ENCODE peak calls at places on chromosomes 5 and 9, in six cellular contexts. N, K, E, U, F and T are unnamed samples. For H3K9me3 and H3K4me1, the result is how much of the 10 kb centered on the place peaks cover.

GRCh38 chr9:13013976-13014375 is 239.2 kb downstream of the LURAP1L start:
- DNase-seq in N (no peak), K (no peak), E (no peak), U (no peak), F (no peak), T (no peak)

GRCh38 chr9:37444890-37445289 is 20.4 kb downstream of the ZBTB5 start:
- DNase-seq in N (no peak), K (no peak), E (no peak), U (no peak), F (no peak), T (no peak)

GRCh38 chr5:133713209-133713608 is 100.9 kb upstream of the FSTL4 start:
- DNase-seq in N (no peak), K (no peak), E (no peak), U (no peak), F (no peak), T (no peak)

GRCh38 chr9:32345243-32345642 is 39.2 kb upstream of the ACO1 start:
- DNase-seq in N (no peak), K (no peak), E (no peak), U (no peak), F (no peak), T (no peak)

GRCh38 chr5:93340881-93341280 is 240.1 kb downstream of the NR2F1-AS1 start:
- DNase-seq in N (no peak), K (no peak), E (no peak), U (no peak), F (no peak), T (no peak)

GRCh38 chr5:169450464-169450863 is 133.1 kb upstream of the SPDL1 start:
- DNase-seq in N (no peak), K (no peak), E (no peak), U (no peak), F (no peak), T (no peak)

GRCh38 chr9:126864771-126865170 is 4.3 kb downstream of the ZBTB34 start:
- DNase-seq in N (no peak), K (no peak), E (no peak), U (no peak), F (no peak), T (no peak)

GRCh38 chr5:110377411-110378392 is 348.8 kb downstream of the TMEM232 start:
- DNase-seq in N (no peak), K (no peak), E (no peak), U (no peak), F (no peak), T (no peak)

GRCh38 chr5:88674262-88675158 is 208.5 kb downstream of the MEF2C start:
- DNase-seq in N (no peak), K (peak), E (no peak), U (peak), F (no peak), T (no peak)

GRCh38 chr9:108271646-108272349 is 584.0 kb downstream of the ACTL7B start:
- DNase-seq in N (no peak), K (no peak), E (no peak), U (no peak), F (no peak), T (peak)

GRCh38 chr5:140791111-140791510 is 3.5 kb upstream of the PCDHA2 start:
- DNase-seq in N (no peak), K (no peak), E (no peak), U (no peak), F (no peak), T (no peak)

GRCh38 chr5:68260455-68260854 is 44.9 kb downstream of the PIK3R1 start:
- DNase-seq in N (no peak), K (no peak), E (no peak), U (no peak), F (no peak), T (no peak)

GRCh38 chr5:123937230-123937629 is 425.3 kb downstream of the CSNK1G3 start:
- DNase-seq in N (no peak), K (peak), E (no peak), U (no peak), F (no peak), T (peak)

GRCh38 chr9:117405950-117406705 is 8.7 kb downstream of the ASTN2 start:
- DNase-seq in N (no peak), K (no peak), E (no peak), U (no peak), F (no peak), T (no peak)

GRCh38 chr9:38311382-38312270 is 80.9 kb upstream of the ALDH1B1 start:
- DNase-seq in N (no peak), K (peak), E (no peak), U (no peak), F (no peak), T (no peak)

GRCh38 chr5:141349917-141350619 is at the start of gene PCDHGB1:
- DNase-seq in N (no peak), K (peak), E (no peak), U (no peak), F (no peak), T (peak)

GRCh38 chr5:42555010-42555409 is 131.8 kb downstream of the GHR start:
- DNase-seq in N (no peak), K (no peak), E (no peak), U (no peak), F (no peak), T (no peak)

GRCh38 chr9:4959028-4959427 is 26.0 kb upstream of the JAK2 start:
- DNase-seq in N (no peak), K (no peak), E (no peak), U (no peak), F (no peak), T (no peak)

GRCh38 chr5:109246841-109247592 is 162.8 kb downstream of the PJA2 start:
- DNase-seq in N (no peak), K (no peak), E (no peak), U (no peak), F (no peak), T (no peak)

GRCh38 chr9:109098221-109098959 is 21.4 kb downstream of the TMEM245 start:
- DNase-seq in N (no peak), K (no peak), E (no peak), U (no peak), F (no peak), T (peak)

GRCh38 chr9:95508242-95508967 is 8.4 kb downstream of the PTCH1 start:
- DNase-seq in N (no peak), K (peak), E (no peak), U (no peak), F (no peak), T (no peak)

GRCh38 chr9:72576087-72576486 is 54.7 kb downstream of the TMC1 start:
- DNase-seq in N (no peak), K (no peak), E (no peak), U (no peak), F (no peak), T (no peak)

GRCh38 chr5:172798422-172799215 is 27.6 kb upstream of the DUSP1 start:
- DNase-seq in N (no peak), K (no peak), E (peak), U (no peak), F (no peak), T (no peak)

GRCh38 chr9:109286571-109286977 is 34.3 kb downstream of the EPB41L4B start:
- DNase-seq in N (no peak), K (no peak), E (no peak), U (no peak), F (no peak), T (no peak)

GRCh38 chr5:157651623-157652376 is 438 bp downstream of the SOX30 start:
- DNase-seq in N (peak), K (peak), E (no peak), U (peak), F (peak), T (no peak)

GRCh38 chr9:85731128-85731630 is 10.6 kb downstream of the AGTPBP1 start:
- DNase-seq in N (no peak), K (no peak), E (no peak), U (no peak), F (no peak), T (no peak)

GRCh38 chr5:91283899-91284298 is 99.2 kb downstream of the ARRDC3 start:
- DNase-seq in N (no peak), K (no peak), E (peak), U (no peak), F (no peak), T (no peak)

DNA sequence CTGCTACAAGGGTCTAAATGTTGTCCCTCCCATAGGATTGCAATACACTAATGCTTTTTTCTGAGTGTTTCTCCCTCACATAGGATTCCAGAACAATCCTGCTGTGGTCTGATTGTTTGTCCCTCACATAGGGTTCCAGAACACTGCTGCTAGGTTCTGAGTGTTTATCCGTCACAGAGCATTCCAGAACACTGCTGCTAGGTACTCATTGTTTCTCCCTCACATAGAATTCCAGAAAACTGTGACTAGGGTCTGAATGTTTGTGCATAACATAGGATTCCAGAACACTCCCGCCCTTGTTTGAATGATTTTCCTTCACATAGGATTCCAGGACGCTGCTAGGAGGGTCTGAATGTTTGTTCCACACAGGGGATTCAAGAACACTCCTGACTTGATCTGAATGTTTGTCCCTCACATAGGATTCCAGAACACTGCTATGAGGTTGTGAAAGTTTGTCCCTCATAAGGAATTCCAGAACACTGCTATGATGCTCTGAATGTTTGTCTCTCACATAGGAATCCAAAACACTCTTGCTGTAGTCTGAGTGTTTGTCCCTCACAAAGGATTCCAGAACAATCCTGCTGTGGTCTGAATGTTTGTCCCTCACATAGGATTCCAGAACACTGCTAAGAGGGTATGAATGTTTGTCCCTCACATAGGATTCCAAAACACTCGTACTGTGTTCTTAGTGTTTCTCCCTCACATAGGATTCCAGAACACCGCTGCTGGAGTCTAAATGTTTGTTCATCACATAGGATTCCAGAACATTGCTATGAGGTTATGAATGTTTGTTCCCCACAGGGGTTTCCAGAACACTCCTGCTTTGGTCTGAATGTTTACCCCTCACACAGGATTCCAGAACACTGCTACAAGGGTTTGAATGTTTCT is 213.5 kb downstream of the FOXD4L6 start:
- DNase-seq in N (no peak), K (no peak), E (no peak), U (no peak), F (no peak), T (no peak)
- H3K9me3 ChIP-seq in N (half or more), K (under half), E (half or more), U (under half), F (under half), T (under half)

GRCh38 chr5:59142138-59142537 is 559.3 kb downstream of the RAB3C start:
- DNase-seq in N (no peak), K (no peak), E (no peak), U (no peak), F (no peak), T (no peak)
- H3K4me1 ChIP-seq in N (under half), K (under half), E (under half), U (under half), F (under half), T (under half)

DNA sequence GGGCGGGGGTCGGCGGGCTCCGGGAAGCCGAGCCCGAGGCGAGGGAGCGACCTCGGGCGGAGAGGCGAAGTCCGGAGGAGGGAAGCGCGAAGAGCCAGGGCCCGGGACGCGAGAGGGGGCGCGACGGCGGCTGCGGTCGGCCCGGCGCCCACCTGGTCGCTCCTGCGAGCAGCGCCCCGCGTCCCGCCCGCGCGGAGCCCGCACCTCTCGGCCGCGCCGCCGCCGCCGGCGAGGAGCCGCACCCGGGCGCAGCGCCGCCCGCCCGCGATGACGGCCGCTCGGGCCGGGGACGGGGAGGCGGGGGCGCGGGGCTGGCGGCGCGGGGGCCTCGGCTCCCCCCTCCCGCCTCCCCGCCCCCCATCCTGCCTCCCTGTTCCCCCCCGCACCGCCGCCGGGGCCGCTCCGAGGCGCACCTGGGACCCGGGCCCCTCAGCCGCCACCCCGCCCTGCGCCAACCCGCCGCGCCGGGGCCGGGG is 2.6 kb downstream of the NR5A1 start:
- DNase-seq in N (peak), K (no peak), E (no peak), U (no peak), F (no peak), T (no peak)
- H3K4me3 ChIP-seq in N (peak), K (peak), E (no peak), U (peak), F (no peak), T (peak)

GRCh38 chr5:150901446-150901845 is 3.3 kb downstream of the ZNF300 start:
- DNase-seq in N (no peak), K (no peak), E (no peak), U (no peak), F (no peak), T (no peak)

GRCh38 chr5:150895431-150896428 is 9.1 kb downstream of the ZNF300 start:
- DNase-seq in N (no peak), K (no peak), E (no peak), U (no peak), F (no peak), T (no peak)
- H3K9me3 ChIP-seq in N (half or more), K (under half), E (half or more), U (under half), F (half or more), T (under half)

DNA sequence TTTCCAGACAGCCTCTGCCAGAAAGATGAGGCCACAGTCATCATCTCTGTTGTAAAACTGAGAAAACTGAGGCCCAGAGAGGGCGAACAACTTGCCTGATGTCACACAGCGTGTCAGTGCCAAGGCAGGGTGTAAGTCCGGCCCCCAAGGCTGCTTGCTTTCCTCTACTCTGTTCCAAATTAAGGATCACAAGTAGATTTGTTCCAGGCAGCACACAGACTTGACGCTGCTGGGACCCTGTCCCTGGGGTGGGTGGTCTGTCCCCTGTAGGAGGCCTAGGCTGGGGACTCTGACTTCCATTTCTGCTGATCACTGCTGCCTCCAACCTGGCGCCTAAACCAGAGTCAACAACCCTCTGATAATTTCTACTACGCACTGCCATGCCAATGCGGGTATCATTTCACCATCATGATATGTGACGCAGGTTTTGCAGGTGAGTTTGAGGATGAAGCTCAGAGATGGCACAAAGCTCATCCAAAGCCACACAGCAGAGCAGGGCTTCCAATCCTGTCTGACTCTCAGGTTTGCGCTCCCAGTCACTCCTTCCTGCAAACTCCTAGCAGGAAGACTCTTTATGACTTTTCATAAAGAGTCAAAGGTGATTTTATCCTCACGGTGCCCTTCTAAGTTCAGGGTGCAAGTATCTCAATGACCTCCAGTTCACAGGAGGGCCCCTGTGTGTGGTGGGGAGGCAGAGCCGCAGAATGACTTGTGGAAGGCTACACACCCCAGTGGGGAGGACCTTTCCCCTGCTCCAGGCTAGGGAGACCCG is 13.6 kb upstream of the RALGDS start:
- DNase-seq in N (no peak), K (no peak), E (no peak), U (peak), F (no peak), T (no peak)
- H3K4me1 ChIP-seq in N (half or more), K (under half), E (half or more), U (half or more), F (half or more), T (under half)

DNA sequence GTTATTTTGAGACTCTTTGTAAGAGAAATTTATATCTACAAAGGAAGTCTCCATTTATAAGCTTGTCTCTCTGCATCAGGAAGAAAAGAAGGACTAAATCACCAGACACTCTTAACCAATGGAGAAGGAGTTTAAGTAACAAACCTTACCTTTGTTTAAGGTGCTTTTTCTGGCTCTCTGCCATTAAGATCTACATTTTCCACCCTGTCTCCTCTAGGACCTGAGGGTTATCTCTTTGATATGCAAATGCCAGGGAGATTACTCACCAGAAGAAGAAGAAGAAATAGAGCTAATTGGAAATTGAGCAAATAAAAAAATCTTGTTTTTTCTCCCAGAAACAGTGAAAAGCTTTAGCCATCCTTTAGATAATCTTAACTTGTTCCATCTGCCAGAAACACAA is 60.9 kb downstream of the CDKN2A start:
- DNase-seq in N (no peak), K (no peak), E (no peak), U (no peak), F (no peak), T (peak)
- H3K4me3 ChIP-seq in N (no peak), K (no peak), E (no peak), U (no peak), F (no peak), T (no peak)

DNA sequence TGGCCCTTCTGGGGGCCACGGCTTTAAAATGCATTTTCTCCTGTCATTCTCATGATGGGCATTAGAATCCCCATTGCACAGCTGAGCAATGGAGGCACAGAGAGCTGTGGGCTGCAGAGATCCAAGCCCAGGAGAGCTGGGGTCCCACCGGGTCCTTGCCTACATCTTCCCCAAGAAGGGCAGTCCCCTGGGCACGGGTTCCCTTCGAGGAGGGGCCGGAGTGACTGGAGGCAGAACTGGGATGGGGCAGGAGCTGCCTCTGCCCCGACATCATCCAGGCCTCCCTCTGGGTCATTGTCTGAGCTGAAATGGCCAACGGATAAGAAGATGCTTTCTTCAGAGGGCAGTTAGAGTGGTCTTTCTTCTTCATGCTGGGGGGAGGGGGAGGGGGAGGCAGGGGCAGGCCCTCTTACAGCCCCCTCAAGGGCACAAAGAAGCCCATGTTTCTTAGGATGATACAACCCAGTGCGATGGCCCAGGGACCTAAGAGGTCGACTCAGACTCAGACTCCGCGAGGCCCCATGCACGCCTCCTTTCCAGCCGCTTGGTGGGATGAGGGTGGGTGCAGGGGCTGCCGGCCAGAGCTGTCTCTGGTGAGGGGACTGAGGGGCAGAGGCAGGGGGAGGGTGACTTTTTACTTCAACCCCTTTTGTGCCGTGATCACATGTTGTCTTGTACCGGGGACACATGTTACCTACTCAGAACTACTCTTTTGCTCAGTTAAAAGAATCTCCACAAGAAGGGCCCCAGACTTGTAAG is 112.4 kb upstream of the IRX2 start:
- DNase-seq in N (no peak), K (no peak), E (no peak), U (no peak), F (no peak), T (no peak)
- H3K9me3 ChIP-seq in N (under half), K (under half), E (under half), U (under half), F (under half), T (under half)

GRCh38 chr9:112789493-112789892 is 38.9 kb downstream of the SNX30 start:
- DNase-seq in N (no peak), K (no peak), E (no peak), U (no peak), F (no peak), T (no peak)

GRCh38 chr9:112793213-112793810 is 42.8 kb downstream of the SNX30 start:
- DNase-seq in N (peak), K (peak), E (peak), U (peak), F (peak), T (peak)

GRCh38 chr9:112795946-112796345 is 45.4 kb downstream of the SNX30 start:
- DNase-seq in N (no peak), K (no peak), E (no peak), U (no peak), F (no peak), T (no peak)

GRCh38 chr9:112790231-112790774 is 39.7 kb downstream of the SNX30 start:
- DNase-seq in N (no peak), K (no peak), E (no peak), U (no peak), F (no peak), T (no peak)

DNA sequence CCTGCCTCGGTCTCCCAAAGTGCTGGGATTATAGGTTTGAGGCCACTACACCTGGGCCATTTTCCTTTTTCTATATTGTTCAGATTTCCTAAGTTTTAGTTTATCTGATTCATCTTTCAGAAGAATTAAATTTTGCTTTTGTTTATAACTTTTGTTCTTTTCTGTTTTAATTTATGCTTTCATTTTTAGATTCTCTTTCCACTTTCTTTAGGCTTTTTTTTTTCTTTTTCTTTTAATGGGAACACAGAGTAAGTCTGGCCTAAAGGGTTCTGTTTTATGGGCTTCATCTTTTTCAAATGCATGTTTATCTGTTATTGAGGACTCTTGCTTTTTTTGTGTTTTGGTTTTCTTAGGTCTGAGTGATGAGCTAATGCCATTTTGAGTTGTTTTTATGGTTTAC is 42.1 kb downstream of the SNX30 start:
- DNase-seq in N (no peak), K (no peak), E (no peak), U (no peak), F (no peak), T (no peak)
- H3K4me1 ChIP-seq in N (under half), K (under half), E (under half), U (under half), F (under half), T (under half)